ENCODE peak calls at places on chromosomes 11 and 22, in four cellular contexts. One of them, this sample, is unnamed.

GRCh38 chr11:78189851-78190250 is 1.1 kb downstream of the USP35 start:
- DNase-seq in DMS79 treated with DMSO at 0.1 percent for 48 hours: peak
- DNase-seq in astrocyte of the spinal cord: no peak
- DNase-seq in naive thymus-derived CD8-positive, alpha-beta T cell: no peak
- DNase-seq in this sample: no peak

GRCh38 chr11:32087602-32088001 is 3.3 kb upstream of the RCN1 start:
- DNase-seq in naive thymus-derived CD8-positive, alpha-beta T cell: no peak
- DNase-seq in astrocyte of the spinal cord: peak
- DNase-seq in DMS79 treated with DMSO at 0.1 percent for 48 hours: no peak
- DNase-seq in this sample: no peak

GRCh38 chr11:95154514-95154913 is 64.9 kb downstream of the ENDOD1 start:
- DNase-seq in astrocyte of the spinal cord: peak
- DNase-seq in DMS79 treated with DMSO at 0.1 percent for 48 hours: peak
- DNase-seq in naive thymus-derived CD8-positive, alpha-beta T cell: peak
- DNase-seq in this sample: peak

GRCh38 chr11:69131644-69132300 is 24.0 kb upstream of the SMIM38 start:
- DNase-seq in DMS79 treated with DMSO at 0.1 percent for 48 hours: peak
- DNase-seq in astrocyte of the spinal cord: peak
- DNase-seq in naive thymus-derived CD8-positive, alpha-beta T cell: no peak
- DNase-seq in this sample: peak

GRCh38 chr11:22430286-22430685 is 92.1 kb downstream of the SLC17A6 start:
- DNase-seq in astrocyte of the spinal cord: no peak
- DNase-seq in naive thymus-derived CD8-positive, alpha-beta T cell: no peak
- DNase-seq in DMS79 treated with DMSO at 0.1 percent for 48 hours: peak
- DNase-seq in this sample: no peak

GRCh38 chr22:48949375-48950149 is 878.1 kb downstream of the BRD1 start:
- DNase-seq in astrocyte of the spinal cord: no peak
- DNase-seq in naive thymus-derived CD8-positive, alpha-beta T cell: no peak
- DNase-seq in DMS79 treated with DMSO at 0.1 percent for 48 hours: no peak
- DNase-seq in this sample: no peak

GRCh38 chr11:44261800-44262591 is 47.9 kb downstream of the ALX4 start:
- DNase-seq in astrocyte of the spinal cord: no peak
- DNase-seq in naive thymus-derived CD8-positive, alpha-beta T cell: no peak
- DNase-seq in DMS79 treated with DMSO at 0.1 percent for 48 hours: peak
- DNase-seq in this sample: no peak

GRCh38 chr11:287821-288327 is 1.1 kb upstream of the PGGHG start:
- DNase-seq in astrocyte of the spinal cord: no peak
- DNase-seq in DMS79 treated with DMSO at 0.1 percent for 48 hours: no peak
- DNase-seq in naive thymus-derived CD8-positive, alpha-beta T cell: no peak
- DNase-seq in this sample: no peak

GRCh38 chr11:8760896-8761295 is 78.3 kb downstream of the RPL27A start:
- DNase-seq in DMS79 treated with DMSO at 0.1 percent for 48 hours: no peak
- DNase-seq in astrocyte of the spinal cord: no peak
- DNase-seq in naive thymus-derived CD8-positive, alpha-beta T cell: no peak
- DNase-seq in this sample: no peak

GRCh38 chr11:118252688-118253087 is 523 bp upstream of the MPZL3 start:
- DNase-seq in astrocyte of the spinal cord: no peak
- DNase-seq in DMS79 treated with DMSO at 0.1 percent for 48 hours: no peak
- DNase-seq in naive thymus-derived CD8-positive, alpha-beta T cell: no peak
- DNase-seq in this sample: no peak

GRCh38 chr11:62842171-62842717 is 2.9 kb upstream of the WDR74 start:
- DNase-seq in astrocyte of the spinal cord: no peak
- DNase-seq in DMS79 treated with DMSO at 0.1 percent for 48 hours: peak
- DNase-seq in naive thymus-derived CD8-positive, alpha-beta T cell: no peak
- DNase-seq in this sample: no peak

GRCh38 chr11:94417386-94417987 is 16.3 kb upstream of the GPR83 start:
- DNase-seq in DMS79 treated with DMSO at 0.1 percent for 48 hours: no peak
- DNase-seq in astrocyte of the spinal cord: peak
- DNase-seq in naive thymus-derived CD8-positive, alpha-beta T cell: no peak
- DNase-seq in this sample: peak

GRCh38 chr11:109885006-109885405 is 208.2 kb upstream of the ZC3H12C start:
- DNase-seq in naive thymus-derived CD8-positive, alpha-beta T cell: no peak
- DNase-seq in astrocyte of the spinal cord: no peak
- DNase-seq in DMS79 treated with DMSO at 0.1 percent for 48 hours: no peak
- DNase-seq in this sample: no peak

GRCh38 chr22:47878460-47878859 is 1116.0 kb downstream of the TBC1D22A start:
- DNase-seq in DMS79 treated with DMSO at 0.1 percent for 48 hours: no peak
- DNase-seq in astrocyte of the spinal cord: no peak
- DNase-seq in naive thymus-derived CD8-positive, alpha-beta T cell: no peak
- DNase-seq in this sample: no peak

GRCh38 chr11:64916040-64916847 is 765 bp downstream of the ATG2A start:
- DNase-seq in naive thymus-derived CD8-positive, alpha-beta T cell: no peak
- DNase-seq in astrocyte of the spinal cord: no peak
- DNase-seq in DMS79 treated with DMSO at 0.1 percent for 48 hours: no peak
- DNase-seq in this sample: peak

GRCh38 chr22:46931881-46932280 is 169.4 kb downstream of the TBC1D22A start:
- DNase-seq in astrocyte of the spinal cord: peak
- DNase-seq in DMS79 treated with DMSO at 0.1 percent for 48 hours: no peak
- DNase-seq in naive thymus-derived CD8-positive, alpha-beta T cell: no peak
- DNase-seq in this sample: no peak

GRCh38 chr11:93993747-93994146 is 27.4 kb upstream of the HEPHL1 start:
- DNase-seq in astrocyte of the spinal cord: peak
- DNase-seq in DMS79 treated with DMSO at 0.1 percent for 48 hours: no peak
- DNase-seq in naive thymus-derived CD8-positive, alpha-beta T cell: no peak
- DNase-seq in this sample: no peak

GRCh38 chr11:93700830-93701229 is 39.3 kb downstream of the CEP295 start:
- DNase-seq in naive thymus-derived CD8-positive, alpha-beta T cell: no peak
- DNase-seq in astrocyte of the spinal cord: peak
- DNase-seq in DMS79 treated with DMSO at 0.1 percent for 48 hours: no peak
- DNase-seq in this sample: no peak

GRCh38 chr22:32469799-32470212 is 4.8 kb upstream of the FBXO7 start:
- DNase-seq in DMS79 treated with DMSO at 0.1 percent for 48 hours: no peak
- DNase-seq in astrocyte of the spinal cord: peak
- DNase-seq in naive thymus-derived CD8-positive, alpha-beta T cell: no peak
- DNase-seq in this sample: peak

GRCh38 chr22:30301995-30302809 is 12.9 kb upstream of the CASTOR1 start:
- DNase-seq in naive thymus-derived CD8-positive, alpha-beta T cell: no peak
- DNase-seq in DMS79 treated with DMSO at 0.1 percent for 48 hours: no peak
- DNase-seq in astrocyte of the spinal cord: peak
- DNase-seq in this sample: no peak

GRCh38 chr11:75924966-75925784 is 110.2 kb downstream of the UVRAG start:
- DNase-seq in astrocyte of the spinal cord: peak
- DNase-seq in naive thymus-derived CD8-positive, alpha-beta T cell: no peak
- DNase-seq in DMS79 treated with DMSO at 0.1 percent for 48 hours: no peak
- DNase-seq in this sample: no peak

GRCh38 chr11:115221461-115222069 is 282.6 kb downstream of the CADM1 start:
- DNase-seq in naive thymus-derived CD8-positive, alpha-beta T cell: no peak
- DNase-seq in DMS79 treated with DMSO at 0.1 percent for 48 hours: no peak
- DNase-seq in astrocyte of the spinal cord: no peak
- DNase-seq in this sample: no peak

GRCh38 chr11:118533769-118534729 is 3.1 kb downstream of the TMEM25 start:
- DNase-seq in naive thymus-derived CD8-positive, alpha-beta T cell: no peak
- DNase-seq in DMS79 treated with DMSO at 0.1 percent for 48 hours: no peak
- DNase-seq in astrocyte of the spinal cord: no peak
- DNase-seq in this sample: no peak

GRCh38 chr22:42708393-42708792 is 12.3 kb downstream of the A4GALT start:
- DNase-seq in DMS79 treated with DMSO at 0.1 percent for 48 hours: no peak
- DNase-seq in naive thymus-derived CD8-positive, alpha-beta T cell: no peak
- DNase-seq in astrocyte of the spinal cord: no peak
- DNase-seq in this sample: no peak

GRCh38 chr22:23591846-23592245 is 11.8 kb upstream of the IGLL1 start:
- DNase-seq in DMS79 treated with DMSO at 0.1 percent for 48 hours: no peak
- DNase-seq in astrocyte of the spinal cord: no peak
- DNase-seq in naive thymus-derived CD8-positive, alpha-beta T cell: peak
- DNase-seq in this sample: no peak

GRCh38 chr11:134661660-134662059 is 249.6 kb upstream of the B3GAT1 start:
- DNase-seq in DMS79 treated with DMSO at 0.1 percent for 48 hours: no peak
- DNase-seq in astrocyte of the spinal cord: no peak
- DNase-seq in naive thymus-derived CD8-positive, alpha-beta T cell: no peak
- DNase-seq in this sample: no peak

GRCh38 chr11:910044-910588 is 494 bp downstream of the CHID1 start:
- DNase-seq in astrocyte of the spinal cord: no peak
- DNase-seq in naive thymus-derived CD8-positive, alpha-beta T cell: no peak
- DNase-seq in DMS79 treated with DMSO at 0.1 percent for 48 hours: no peak
- DNase-seq in this sample: no peak

GRCh38 chr11:116596346-116597260 is 176.2 kb downstream of the BUD13 start:
- DNase-seq in naive thymus-derived CD8-positive, alpha-beta T cell: peak
- DNase-seq in astrocyte of the spinal cord: no peak
- DNase-seq in DMS79 treated with DMSO at 0.1 percent for 48 hours: peak
- DNase-seq in this sample: peak

GRCh38 chr11:122656631-122657101 is 1.1 kb downstream of the UBASH3B start:
- DNase-seq in astrocyte of the spinal cord: peak
- DNase-seq in naive thymus-derived CD8-positive, alpha-beta T cell: peak
- DNase-seq in DMS79 treated with DMSO at 0.1 percent for 48 hours: peak
- DNase-seq in this sample: peak

GRCh38 chr11:103744496-103745153 is 291.8 kb upstream of the DDI1 start:
- DNase-seq in astrocyte of the spinal cord: no peak
- DNase-seq in naive thymus-derived CD8-positive, alpha-beta T cell: no peak
- DNase-seq in DMS79 treated with DMSO at 0.1 percent for 48 hours: no peak
- DNase-seq in this sample: no peak

GRCh38 chr11:99548264-99548663 is 527.5 kb downstream of the CNTN5 start:
- DNase-seq in naive thymus-derived CD8-positive, alpha-beta T cell: no peak
- DNase-seq in astrocyte of the spinal cord: no peak
- DNase-seq in DMS79 treated with DMSO at 0.1 percent for 48 hours: no peak
- DNase-seq in this sample: no peak

GRCh38 chr11:41235670-41236069 is 223.8 kb downstream of the LRRC4C start:
- DNase-seq in astrocyte of the spinal cord: no peak
- DNase-seq in naive thymus-derived CD8-positive, alpha-beta T cell: no peak
- DNase-seq in DMS79 treated with DMSO at 0.1 percent for 48 hours: no peak
- DNase-seq in this sample: no peak

GRCh38 chr11:120259241-120259640 is 19.3 kb downstream of the POU2F3 start:
- DNase-seq in astrocyte of the spinal cord: no peak
- DNase-seq in naive thymus-derived CD8-positive, alpha-beta T cell: no peak
- DNase-seq in DMS79 treated with DMSO at 0.1 percent for 48 hours: no peak
- DNase-seq in this sample: no peak

GRCh38 chr11:61912991-61913698 is 4.2 kb downstream of the RAB3IL1 start:
- DNase-seq in DMS79 treated with DMSO at 0.1 percent for 48 hours: no peak
- DNase-seq in astrocyte of the spinal cord: no peak
- DNase-seq in naive thymus-derived CD8-positive, alpha-beta T cell: no peak
- DNase-seq in this sample: no peak

GRCh38 chr11:122365545-122366380 is 249.7 kb upstream of the BLID start:
- DNase-seq in naive thymus-derived CD8-positive, alpha-beta T cell: no peak
- DNase-seq in astrocyte of the spinal cord: no peak
- DNase-seq in DMS79 treated with DMSO at 0.1 percent for 48 hours: no peak
- DNase-seq in this sample: no peak

GRCh38 chr11:64060861-64061444 is 25.2 kb downstream of the FLRT1 start:
- DNase-seq in astrocyte of the spinal cord: peak
- DNase-seq in DMS79 treated with DMSO at 0.1 percent for 48 hours: peak
- DNase-seq in naive thymus-derived CD8-positive, alpha-beta T cell: peak
- DNase-seq in this sample: peak

GRCh38 chr11:81658722-81659121 is 1074.9 kb downstream of the FAM181B start:
- DNase-seq in DMS79 treated with DMSO at 0.1 percent for 48 hours: no peak
- DNase-seq in astrocyte of the spinal cord: peak
- DNase-seq in naive thymus-derived CD8-positive, alpha-beta T cell: no peak
- DNase-seq in this sample: peak

GRCh38 chr11:128711136-128711535 is 17.3 kb downstream of the FLI1 start:
- DNase-seq in naive thymus-derived CD8-positive, alpha-beta T cell: no peak
- DNase-seq in DMS79 treated with DMSO at 0.1 percent for 48 hours: no peak
- DNase-seq in astrocyte of the spinal cord: peak
- DNase-seq in this sample: no peak

GRCh38 chr11:64305691-64306562 is 603 bp downstream of the ESRRA start:
- DNase-seq in astrocyte of the spinal cord: peak
- DNase-seq in naive thymus-derived CD8-positive, alpha-beta T cell: peak
- DNase-seq in DMS79 treated with DMSO at 0.1 percent for 48 hours: peak
- DNase-seq in this sample: peak

GRCh38 chr22:34877506-34877905 is 188.5 kb upstream of the ISX start:
- DNase-seq in naive thymus-derived CD8-positive, alpha-beta T cell: no peak
- DNase-seq in astrocyte of the spinal cord: peak
- DNase-seq in DMS79 treated with DMSO at 0.1 percent for 48 hours: no peak
- DNase-seq in this sample: no peak